ENCODE peak calls at places on chromosomes 4 and X, in four cellular contexts. D is tibial artery, V is right cardiac atrium, R is heart left ventricle. C is an unnamed sample. For H3K9me3, the result is how much of the 10 kb centered on the place peaks cover.

GRCh38 chr4:82489987-82490386 is 59.6 kb downstream of the ENOPH1 start:
- DNase-seq in R (no peak), D (no peak), V (no peak), C (no peak)

GRCh38 chr4:86092684-86093083 is 267.2 kb downstream of the MAPK10 start:
- DNase-seq in V (no peak), R (no peak), D (no peak), C (no peak)

GRCh38 chr4:39353478-39354177 is 12.5 kb downstream of the RFC1 start:
- DNase-seq in V (no peak), R (no peak), D (no peak), C (peak)

GRCh38 chr4:114015444-114015899 is 36.0 kb upstream of the ARSJ start:
- DNase-seq in D (no peak), V (no peak), R (no peak), C (no peak)

GRCh38 chr4:41647368-41647767 is 101.2 kb downstream of the PHOX2B start:
- DNase-seq in V (no peak), D (no peak), R (no peak), C (no peak)

GRCh38 chr4:77072195-77072753 is 3.5 kb downstream of the CCNI start:
- DNase-seq in R (no peak), D (no peak), V (no peak), C (peak)

GRCh38 chr4:153555730-153556440 is 89.7 kb downstream of the TMEM131L start:
- DNase-seq in R (peak), V (peak), D (peak), C (no peak)

GRCh38 chrX:24242649-24243556 is 71.0 kb downstream of the SUPT20HL2 start:
- DNase-seq in V (peak), D (peak), R (no peak), C (peak)

GRCh38 chrX:290476-291166 is 9.4 kb downstream of the PLCXD1 start:
- DNase-seq in R (peak), D (no peak), V (no peak), C (no peak)

GRCh38 chrX:69503228-69503834 is 795 bp upstream of the NALF2 start:
- DNase-seq in D (no peak), R (no peak), V (no peak), C (no peak)

GRCh38 chrX:149825424-149825823 is 43.7 kb downstream of the MAGEA9 start:
- DNase-seq in R (no peak), D (no peak), V (peak), C (peak)

GRCh38 chrX:9048801-9049200 is 14.9 kb upstream of the FAM9B start:
- DNase-seq in D (no peak), R (no peak), V (no peak), C (no peak)

GRCh38 chr4:2787230-2788100 is 5.4 kb upstream of the SH3BP2 start:
- DNase-seq in D (peak), R (peak), V (peak), C (peak)

GRCh38 chrX:1658083-1658463 is 43.2 kb downstream of the ASMT start:
- DNase-seq in D (peak), V (no peak), R (no peak), C (no peak)

GRCh38 chrX:28347526-28347925 is 239.7 kb upstream of the IL1RAPL1 start:
- DNase-seq in V (no peak), D (no peak), R (no peak), C (no peak)

GRCh38 chrX:19334945-19335626 is 8.6 kb upstream of the PDHA1 start:
- DNase-seq in R (no peak), D (no peak), V (no peak), C (peak)

GRCh38 chr4:113141901-113142346 is 92.5 kb downstream of the ANK2 start:
- DNase-seq in R (no peak), D (no peak), V (no peak), C (no peak)

GRCh38 chr4:185222598-185222997 is 13.2 kb downstream of the SNX25 start:
- DNase-seq in R (no peak), V (no peak), D (no peak), C (no peak)

GRCh38 chr4:185219551-185220344 is 10.3 kb downstream of the SNX25 start:
- DNase-seq in D (no peak), R (no peak), V (peak), C (no peak)

GRCh38 chr4:185221912-185222311 is 12.5 kb downstream of the SNX25 start:
- DNase-seq in V (no peak), D (no peak), R (no peak), C (no peak)

GRCh38 chr4:185224597-185224996 is 15.2 kb downstream of the SNX25 start:
- DNase-seq in D (no peak), R (no peak), V (no peak), C (no peak)

GRCh38 chr4:185221491-185221890 is 12.1 kb downstream of the SNX25 start:
- DNase-seq in R (no peak), V (no peak), D (no peak), C (no peak)
- H3K9me3 ChIP-seq in R (under half), V (under half), D (under half), C (under half)

DNA sequence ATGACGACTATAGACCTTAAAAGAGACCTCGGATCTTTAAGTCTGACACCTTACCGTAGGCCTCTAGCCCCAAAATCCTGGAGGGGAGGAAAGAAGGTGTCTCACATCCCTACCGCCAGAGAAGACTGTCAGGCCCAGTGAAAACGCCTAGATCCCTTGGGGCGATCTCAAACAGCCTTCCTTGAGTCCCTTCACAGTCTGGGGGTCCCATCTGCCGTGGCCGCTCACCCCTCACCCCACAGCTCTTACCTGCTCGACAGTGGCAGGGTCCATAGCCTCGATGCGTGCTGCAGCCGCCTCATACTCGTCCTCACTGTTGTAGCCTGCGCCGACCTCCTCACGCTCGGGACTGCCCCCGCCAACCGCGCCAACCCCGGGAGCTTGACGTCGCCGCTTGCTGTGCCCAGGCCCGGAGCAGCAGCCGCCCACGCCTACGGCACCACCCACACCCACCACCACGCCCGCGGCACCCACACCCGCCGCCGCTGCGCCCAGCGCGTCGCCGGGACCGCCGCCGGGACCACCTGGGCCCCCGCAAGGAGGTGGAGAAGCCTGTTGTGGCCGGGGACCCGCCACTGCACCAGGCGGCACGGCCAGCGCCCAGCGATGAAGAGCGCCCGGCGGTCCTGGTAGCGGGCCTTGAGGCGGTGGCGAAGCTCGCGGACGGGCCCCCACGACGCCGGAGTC is 536 bp downstream of the OTUD5 start:
- DNase-seq in D (peak), R (no peak), V (peak), C (peak)
- H3K9me3 ChIP-seq in D (under half), R (under half), V (under half), C (under half)

GRCh38 chr4:110614981-110615365 is 7.9 kb downstream of the PITX2 start:
- DNase-seq in V (no peak), D (no peak), R (no peak), C (no peak)
- H3K9me3 ChIP-seq in V (under half), D (under half), R (under half), C (under half)

GRCh38 chrX:145549476-145549875 is 268.2 kb upstream of the SLITRK2 start:
- DNase-seq in V (no peak), D (no peak), R (no peak), C (no peak)
- H3K9me3 ChIP-seq in V (under half), D (under half), R (under half), C (under half)

GRCh38 chr4:29867412-29867811 is 852.8 kb upstream of the PCDH7 start:
- DNase-seq in V (no peak), D (no peak), R (no peak), C (no peak)
- H3K9me3 ChIP-seq in V (under half), D (under half), R (under half), C (under half)

GRCh38 chrX:145823132-145823531 is 5.5 kb downstream of the SLITRK2 start:
- DNase-seq in R (no peak), V (no peak), D (no peak), C (no peak)
- H3K9me3 ChIP-seq in R (under half), V (under half), D (under half), C (under half)

GRCh38 chr4:169372791-169373190 is 102.0 kb upstream of the SH3RF1 start:
- DNase-seq in V (no peak), D (no peak), R (no peak), C (no peak)

GRCh38 chr4:169379688-169380087 is 108.9 kb upstream of the SH3RF1 start:
- DNase-seq in V (no peak), R (no peak), D (no peak), C (no peak)

GRCh38 chr4:169377367-169377766 is 106.6 kb upstream of the SH3RF1 start:
- DNase-seq in R (no peak), D (no peak), V (no peak), C (no peak)

DNA sequence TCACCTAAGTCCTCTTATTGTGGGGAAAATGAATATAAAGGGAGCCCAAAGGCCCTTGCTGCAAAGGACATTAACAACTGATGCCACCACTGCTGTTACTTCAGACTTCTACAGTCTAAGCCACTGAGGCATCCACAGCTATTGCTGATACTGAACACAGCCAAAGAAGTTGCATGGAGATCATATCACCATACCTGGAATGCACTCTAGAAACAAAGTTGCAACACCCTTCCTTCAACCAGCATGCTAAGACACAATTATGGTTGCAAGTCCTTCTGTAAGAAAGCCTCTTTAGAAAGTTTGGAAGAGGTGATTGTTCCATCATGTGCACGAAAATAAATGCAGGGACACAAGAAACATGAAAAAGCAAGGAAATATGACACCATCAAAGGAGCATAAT is 105.7 kb upstream of the SH3RF1 start:
- DNase-seq in R (no peak), V (no peak), D (no peak), C (no peak)
- H3K9me3 ChIP-seq in R (under half), V (under half), D (under half), C (under half)

DNA sequence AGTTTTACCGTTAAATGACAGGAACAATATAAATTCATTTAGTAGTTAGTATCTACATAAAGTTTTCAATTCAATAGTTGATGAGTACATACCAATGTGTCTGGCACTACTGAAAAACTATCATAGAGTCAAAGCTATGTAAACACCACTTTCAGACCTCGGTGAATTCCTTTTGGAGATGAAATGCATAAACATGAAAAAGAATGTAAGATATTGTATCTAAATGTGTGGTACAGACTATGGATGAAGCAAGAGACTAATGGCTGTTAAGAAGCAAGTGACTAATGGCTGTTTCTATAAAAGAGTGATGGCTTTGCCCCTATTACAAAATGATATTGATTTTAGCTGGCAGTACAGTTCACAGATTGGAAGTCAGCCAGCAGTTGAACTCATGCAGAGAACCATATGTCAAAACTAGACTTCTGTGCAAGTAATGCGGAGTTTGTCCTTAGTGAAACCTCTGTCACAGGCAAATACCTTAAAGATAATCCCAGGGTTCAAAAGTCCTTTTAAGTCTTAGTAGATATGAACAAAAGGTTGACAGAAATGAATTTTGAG is 359.3 kb downstream of the GRXCR1 start:
- DNase-seq in R (no peak), D (no peak), V (no peak), C (no peak)
- H3K9me3 ChIP-seq in R (under half), D (under half), V (under half), C (under half)

GRCh38 chr4:175986-176385 is 51.7 kb downstream of the ZNF718 start:
- DNase-seq in D (no peak), V (no peak), R (no peak), C (no peak)

GRCh38 chr4:173666-174314 is 49.5 kb downstream of the ZNF718 start:
- DNase-seq in D (no peak), R (no peak), V (no peak), C (no peak)

GRCh38 chr4:176995-177394 is 52.7 kb downstream of the ZNF718 start:
- DNase-seq in R (no peak), V (no peak), D (no peak), C (no peak)
- H3K9me3 ChIP-seq in R (half or more), V (under half), D (under half), C (under half)